ENCODE peak calls at places on chromosome 1, in nine cellular contexts. P, W, Z, I, M, K, S, A and T are unnamed samples.

GRCh38 chr1:150281758-150282557 is at the start of gene CIART:
- DNase-seq in P (peak; percentile 78), W (peak; percentile 98), Z (peak; percentile 97), I (peak; percentile 96), M (peak; percentile 99), K (peak; percentile 96), S (peak; percentile 99), A (peak; percentile 92), T (peak; percentile 92)

GRCh38 chr1:207903053-207903452 is 7.9 kb downstream of the CD34 start:
- DNase-seq in P (no peak), W (no peak), Z (no peak), I (peak; percentile 3), M (no peak), K (no peak), S (no peak), A (no peak), T (no peak)

GRCh38 chr1:26281971-26282693 is 2.2 kb downstream of the SH3BGRL3 start:
- DNase-seq in P (no peak), W (peak; percentile 74), Z (peak; percentile 49), I (no peak), M (no peak), K (no peak), S (no peak), A (peak; percentile 56), T (no peak)

GRCh38 chr1:202268032-202268431 is 73.7 kb downstream of the UBE2T start:
- DNase-seq in P (no peak), W (no peak), Z (no peak), I (no peak), M (peak; percentile 8), K (no peak), S (no peak), A (no peak), T (no peak)

GRCh38 chr1:230104395-230105244 is 37.6 kb downstream of the GALNT2 start:
- DNase-seq in P (no peak), W (peak; percentile 52), Z (peak; percentile 98), I (peak; percentile 87), M (peak; percentile 99), K (peak; percentile 99), S (peak; percentile 99), A (peak; percentile 92), T (peak; percentile 95)

GRCh38 chr1:53071167-53071865 is 9.3 kb downstream of the PODN start:
- DNase-seq in P (no peak), W (no peak), Z (peak; percentile 18), I (no peak), M (peak; percentile 16), K (peak; percentile 46), S (no peak), A (peak; percentile 10), T (no peak)

GRCh38 chr1:201636581-201636980 is 97.7 kb downstream of the NAV1 start:
- DNase-seq in P (no peak), W (no peak), Z (no peak), I (no peak), M (no peak), K (no peak), S (no peak), A (no peak), T (no peak)

GRCh38 chr1:87968259-87968955 is 639.7 kb downstream of the LMO4 start:
- DNase-seq in P (no peak), W (peak; percentile 61), Z (peak; percentile 68), I (peak; percentile 58), M (peak; percentile 54), K (peak; percentile 53), S (no peak), A (peak; percentile 41), T (no peak)

GRCh38 chr1:154557939-154558609 is 388 bp downstream of the UBE2Q1 start:
- DNase-seq in P (peak; percentile 24), W (peak; percentile 61), Z (peak; percentile 69), I (peak; percentile 50), M (peak; percentile 51), K (peak; percentile 83), S (peak; percentile 77), A (peak; percentile 66), T (peak; percentile 65)

GRCh38 chr1:236345728-236346127 is 48.4 kb upstream of the EDARADD start:
- DNase-seq in P (no peak), W (peak; percentile 21), Z (no peak), I (no peak), M (no peak), K (no peak), S (no peak), A (no peak), T (no peak)

GRCh38 chr1:218772575-218772974 is 401.1 kb upstream of the LYPLAL1 start:
- DNase-seq in P (no peak), W (no peak), Z (no peak), I (no peak), M (no peak), K (no peak), S (no peak), A (no peak), T (no peak)

GRCh38 chr1:108000620-108001105 is 35.7 kb upstream of the VAV3 start:
- DNase-seq in P (no peak), W (no peak), Z (peak; percentile 72), I (peak; percentile 64), M (no peak), K (peak; percentile 49), S (peak; percentile 75), A (peak; percentile 55), T (peak; percentile 68)

GRCh38 chr1:238779676-238780075 is 606.7 kb upstream of the CHRM3 start:
- DNase-seq in P (no peak), W (no peak), Z (no peak), I (no peak), M (no peak), K (no peak), S (no peak), A (no peak), T (no peak)

GRCh38 chr1:183896466-183897026 is 91.6 kb downstream of the RGL1 start:
- DNase-seq in P (no peak), W (no peak), Z (no peak), I (no peak), M (no peak), K (no peak), S (no peak), A (no peak), T (no peak)

DNA sequence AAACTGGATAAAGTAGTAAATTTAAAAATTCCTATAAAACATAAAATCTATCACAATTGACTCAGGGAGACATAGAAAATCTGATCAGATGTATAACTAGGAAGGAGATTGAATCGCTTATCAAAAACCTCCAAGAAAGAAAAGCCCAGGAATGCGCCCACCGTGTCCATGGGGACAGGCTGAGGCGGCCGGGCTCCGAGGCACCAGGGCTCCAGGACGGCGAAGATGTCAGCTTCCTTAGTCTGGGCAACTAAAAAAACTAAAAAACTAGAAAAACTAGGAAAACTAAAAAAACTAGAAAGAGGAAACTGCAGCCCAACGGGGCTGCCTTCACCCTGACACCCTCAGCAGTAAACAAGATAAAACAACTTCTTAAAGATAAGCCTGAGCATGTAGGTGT is 229.0 kb upstream of the RAB4A start:
- DNase-seq in P (no peak), W (no peak), Z (no peak), I (no peak), M (no peak), K (no peak), S (peak; percentile 15), A (no peak), T (no peak)
- H3K4me1 ChIP-seq in P (peaks cover under 1% of the 10 kb centered on the region), W (no peaks in the 10 kb centered on the region), Z (no peaks in the 10 kb centered on the region), I (no peaks in the 10 kb centered on the region), M (no peaks in the 10 kb centered on the region), K (no peaks in the 10 kb centered on the region), S (no peaks in the 10 kb centered on the region), A (no peaks in the 10 kb centered on the region), T (no peaks in the 10 kb centered on the region)

DNA sequence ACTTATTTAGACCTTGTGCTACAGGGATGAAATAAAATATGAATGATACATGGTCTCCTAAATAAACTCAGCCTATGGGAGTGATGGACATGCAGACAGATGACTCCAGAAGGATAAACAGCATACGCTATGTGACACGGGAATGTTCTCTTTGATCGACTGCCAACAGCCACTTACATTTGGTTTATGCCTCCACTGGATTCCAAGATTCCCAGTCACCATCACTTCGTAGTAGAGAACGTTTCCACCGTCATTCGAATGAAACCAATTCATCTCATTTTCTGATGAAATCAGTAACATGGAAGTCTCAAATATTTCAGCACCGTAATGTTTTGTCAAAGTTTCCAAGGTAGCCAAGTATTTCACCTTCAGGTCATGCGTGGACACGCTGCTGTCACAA is 99.7 kb downstream of the JAK1 start:
- DNase-seq in P (no peak), W (no peak), Z (no peak), I (no peak), M (no peak), K (no peak), S (no peak), A (no peak), T (no peak)
- H3K36me3 ChIP-seq in P (peaks cover 69% of the 10 kb centered on the region), W (peaks cover 11% of the 10 kb centered on the region), Z (peaks cover 65% of the 10 kb centered on the region), I (peaks cover 16% of the 10 kb centered on the region), M (peaks cover 43% of the 10 kb centered on the region), K (peaks cover 4% of the 10 kb centered on the region), S (no peaks in the 10 kb centered on the region), A (peaks cover 79% of the 10 kb centered on the region), T (peaks cover under 1% of the 10 kb centered on the region)

GRCh38 chr1:153539395-153540093 is 1.2 kb downstream of the S100A5 start:
- DNase-seq in P (no peak), W (no peak), Z (no peak), I (no peak), M (no peak), K (no peak), S (no peak), A (no peak), T (no peak)
- H3K4me1 ChIP-seq in P (peaks cover 73% of the 10 kb centered on the region), W (peaks cover 16% of the 10 kb centered on the region), Z (peaks cover 22% of the 10 kb centered on the region), I (peaks cover 19% of the 10 kb centered on the region), M (peaks cover 46% of the 10 kb centered on the region), K (peaks cover under 1% of the 10 kb centered on the region), S (peaks cover 27% of the 10 kb centered on the region), A (peaks cover 48% of the 10 kb centered on the region), T (no peaks in the 10 kb centered on the region)

GRCh38 chr1:205933672-205934618 is 9.3 kb downstream of the SLC26A9 start:
- DNase-seq in P (no peak), W (no peak), Z (no peak), I (no peak), M (no peak), K (peak; percentile 6), S (peak; percentile 63), A (no peak), T (no peak)

GRCh38 chr1:205932776-205933175 is 10.5 kb downstream of the SLC26A9 start:
- DNase-seq in P (no peak), W (no peak), Z (no peak), I (no peak), M (no peak), K (peak; percentile 26), S (no peak), A (no peak), T (no peak)

GRCh38 chr1:205928256-205928655 is 15.0 kb downstream of the SLC26A9 start:
- DNase-seq in P (no peak), W (no peak), Z (no peak), I (no peak), M (no peak), K (no peak), S (no peak), A (no peak), T (peak; percentile 13)

GRCh38 chr1:205929812-205930577 is 13.3 kb downstream of the SLC26A9 start:
- DNase-seq in P (no peak), W (no peak), Z (no peak), I (no peak), M (no peak), K (no peak), S (no peak), A (no peak), T (no peak)

DNA sequence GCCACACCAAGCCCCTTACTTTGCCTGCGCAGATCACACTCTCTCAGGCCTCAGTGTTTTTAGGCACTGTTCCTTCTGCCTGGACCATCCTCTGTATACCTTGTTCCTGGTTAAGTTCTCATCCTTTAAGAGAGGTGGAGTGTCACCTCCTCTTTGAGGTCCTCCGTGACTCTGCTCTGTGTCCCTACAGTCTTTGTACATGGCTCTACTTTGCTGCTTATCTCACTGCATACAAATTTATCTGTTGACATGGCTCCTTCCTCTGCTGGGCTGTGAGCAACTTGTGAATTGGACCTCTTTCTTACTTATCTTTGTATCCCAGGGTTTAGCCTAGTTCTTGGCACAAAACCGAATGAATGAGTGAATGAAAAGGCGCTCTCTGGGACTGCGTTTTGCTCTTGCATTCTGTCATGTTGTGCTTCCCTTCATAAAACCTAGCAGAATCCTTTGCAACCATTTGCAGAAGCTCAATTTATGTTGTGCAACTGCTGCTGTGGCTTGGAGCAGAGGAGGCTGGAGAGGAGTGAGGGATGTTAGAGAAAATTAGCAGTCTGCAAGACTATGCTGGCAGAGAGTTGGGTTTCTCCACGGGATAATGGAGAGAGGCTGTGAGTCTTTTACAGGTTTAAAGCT is 12.4 kb downstream of the SLC26A9 start:
- DNase-seq in P (no peak), W (no peak), Z (no peak), I (no peak), M (no peak), K (no peak), S (no peak), A (no peak), T (no peak)
- H3K36me3 ChIP-seq in P (no peaks in the 10 kb centered on the region), W (no peaks in the 10 kb centered on the region), Z (no peaks in the 10 kb centered on the region), I (no peaks in the 10 kb centered on the region), M (no peaks in the 10 kb centered on the region), K (no peaks in the 10 kb centered on the region), S (no peaks in the 10 kb centered on the region), A (no peaks in the 10 kb centered on the region), T (no peaks in the 10 kb centered on the region)